ENCODE peak calls at places on chromosomes 6 and 20, in ten cellular contexts. S is lower leg skin, D is fibroblast of mammary gland, Z is cardiac muscle cell, X is colonic mucosa, Q is cardiac fibroblast, K is mammary epithelial cell, E is astrocyte, H is heart right ventricle, F is Peyer's patch. L is an unnamed sample.

GRCh38 chr20:1377984-1378742 is 14.7 kb downstream of the FKBP1A start:
- DNase-seq in S (no peak), D (peak), Z (no peak), X (no peak), Q (no peak), K (peak), E (peak), H (no peak), F (no peak), L (no peak)

GRCh38 chr6:130178692-130179091 is 44.1 kb downstream of the SAMD3 start:
- DNase-seq in S (no peak), D (peak), Z (peak), X (no peak), Q (peak), K (peak), E (peak), H (no peak), F (no peak), L (peak)

GRCh38 chr6:155100087-155100486 is 105.0 kb downstream of the TIAM2 start:
- DNase-seq in S (no peak), D (no peak), Z (no peak), X (no peak), Q (no peak), K (no peak), E (peak), H (peak), F (no peak), L (no peak)

GRCh38 chr6:155628315-155628714 is 172.7 kb upstream of the NOX3 start:
- DNase-seq in S (no peak), D (no peak), Z (no peak), X (no peak), Q (no peak), K (no peak), E (no peak), H (no peak), F (no peak), L (no peak)

GRCh38 chr20:48620486-48621255 is 207.1 kb downstream of the PREX1 start:
- DNase-seq in S (peak), D (peak), Z (peak), X (peak), Q (peak), K (peak), E (peak), H (peak), F (peak), L (peak)

GRCh38 chr6:72974276-72974675 is 251.0 kb downstream of the KHDC1L start:
- DNase-seq in S (no peak), D (no peak), Z (no peak), X (no peak), Q (no peak), K (no peak), E (no peak), H (no peak), F (no peak), L (no peak)

GRCh38 chr6:43933111-43933885 is 163.3 kb downstream of the VEGFA start:
- DNase-seq in S (peak), D (no peak), Z (no peak), X (no peak), Q (no peak), K (no peak), E (peak), H (no peak), F (no peak), L (no peak)

GRCh38 chr20:61516398-61517208 is 264.5 kb downstream of the CDH4 start:
- DNase-seq in S (no peak), D (peak), Z (no peak), X (no peak), Q (no peak), K (no peak), E (peak), H (peak), F (no peak), L (no peak)

GRCh38 chr6:137202078-137202477 is 17.1 kb downstream of the IFNGR1 start:
- DNase-seq in S (no peak), D (no peak), Z (no peak), X (no peak), Q (no peak), K (no peak), E (no peak), H (no peak), F (no peak), L (no peak)

GRCh38 chr6:16985484-16986284 is 116.2 kb upstream of the STMND1 start:
- DNase-seq in S (no peak), D (peak), Z (peak), X (no peak), Q (peak), K (peak), E (peak), H (no peak), F (no peak), L (peak)

GRCh38 chr6:131134950-131135243 is 370 bp upstream of the AKAP7 start:
- DNase-seq in S (no peak), D (no peak), Z (no peak), X (no peak), Q (no peak), K (no peak), E (no peak), H (no peak), F (no peak), L (no peak)

GRCh38 chr20:56924976-56925695 is 296.0 kb downstream of the TFAP2C start:
- DNase-seq in S (no peak), D (no peak), Z (no peak), X (no peak), Q (no peak), K (no peak), E (no peak), H (no peak), F (no peak), L (no peak)

GRCh38 chr6:11224252-11224965 is 8.1 kb downstream of the NEDD9 start:
- DNase-seq in S (no peak), D (peak), Z (peak), X (no peak), Q (no peak), K (no peak), E (peak), H (no peak), F (peak), L (peak)

GRCh38 chr6:116410945-116411623 is 40.3 kb downstream of the DSE start:
- DNase-seq in S (no peak), D (peak), Z (peak), X (no peak), Q (peak), K (peak), E (peak), H (peak), F (no peak), L (peak)

GRCh38 chr6:109015185-109015584 is 79.5 kb downstream of the SESN1 start:
- DNase-seq in S (no peak), D (no peak), Z (no peak), X (no peak), Q (no peak), K (peak), E (no peak), H (no peak), F (no peak), L (no peak)

GRCh38 chr6:168000198-168001036 is 2.9 kb downstream of the KIF25 start:
- DNase-seq in S (peak), D (no peak), Z (no peak), X (no peak), Q (no peak), K (no peak), E (no peak), H (no peak), F (no peak), L (no peak)

GRCh38 chr6:127484207-127484858 is 25.1 kb upstream of the KIAA0408 start:
- DNase-seq in S (no peak), D (peak), Z (peak), X (no peak), Q (peak), K (peak), E (peak), H (no peak), F (no peak), L (peak)

GRCh38 chr6:135117413-135117968 is 62.9 kb upstream of the HBS1L start:
- DNase-seq in S (no peak), D (no peak), Z (no peak), X (no peak), Q (no peak), K (no peak), E (no peak), H (no peak), F (no peak), L (no peak)

GRCh38 chr6:35044145-35044745 is 96.9 kb downstream of the TCP11 start:
- DNase-seq in S (peak), D (peak), Z (peak), X (peak), Q (peak), K (peak), E (no peak), H (no peak), F (no peak), L (peak)

GRCh38 chr20:15637971-15638754 is 935.1 kb downstream of the KIF16B start:
- DNase-seq in S (no peak), D (no peak), Z (no peak), X (no peak), Q (no peak), K (no peak), E (no peak), H (no peak), F (no peak), L (no peak)

GRCh38 chr6:127939442-127940066 is 38.7 kb upstream of the THEMIS start:
- DNase-seq in S (no peak), D (peak), Z (peak), X (no peak), Q (peak), K (no peak), E (no peak), H (no peak), F (no peak), L (peak)

GRCh38 chr20:38840053-38840893 is 34.8 kb downstream of the PPP1R16B start:
- DNase-seq in S (no peak), D (peak), Z (peak), X (no peak), Q (peak), K (no peak), E (peak), H (no peak), F (no peak), L (peak)

GRCh38 chr6:45949256-45949655 is 66.4 kb downstream of the CLIC5 start:
- DNase-seq in S (no peak), D (no peak), Z (no peak), X (no peak), Q (no peak), K (peak), E (peak), H (no peak), F (no peak), L (no peak)

GRCh38 chr20:50627747-50628146 is 63.6 kb downstream of the RIPOR3 start:
- DNase-seq in S (no peak), D (no peak), Z (no peak), X (no peak), Q (no peak), K (no peak), E (no peak), H (no peak), F (no peak), L (no peak)

GRCh38 chr20:50624351-50625016 is 66.9 kb downstream of the RIPOR3 start:
- DNase-seq in S (no peak), D (no peak), Z (no peak), X (no peak), Q (no peak), K (peak), E (no peak), H (no peak), F (no peak), L (no peak)

GRCh38 chr20:50628853-50629674 is 62.3 kb downstream of the RIPOR3 start:
- DNase-seq in S (no peak), D (no peak), Z (no peak), X (no peak), Q (no peak), K (no peak), E (no peak), H (no peak), F (no peak), L (no peak)

GRCh38 chr20:50628326-50628725 is 63.0 kb downstream of the RIPOR3 start:
- DNase-seq in S (no peak), D (no peak), Z (no peak), X (no peak), Q (no peak), K (no peak), E (no peak), H (no peak), F (no peak), L (no peak)

GRCh38 chr20:50625986-50626677 is 65.2 kb downstream of the RIPOR3 start:
- DNase-seq in S (no peak), D (peak), Z (peak), X (peak), Q (peak), K (no peak), E (no peak), H (peak), F (peak), L (peak)
- TF ChIP-seq CTCF in S (no peak), D (peak), Z (peak), X (peak), Q (peak), K (peak), E (peak), H (peak), F (peak), L (peak)

DNA sequence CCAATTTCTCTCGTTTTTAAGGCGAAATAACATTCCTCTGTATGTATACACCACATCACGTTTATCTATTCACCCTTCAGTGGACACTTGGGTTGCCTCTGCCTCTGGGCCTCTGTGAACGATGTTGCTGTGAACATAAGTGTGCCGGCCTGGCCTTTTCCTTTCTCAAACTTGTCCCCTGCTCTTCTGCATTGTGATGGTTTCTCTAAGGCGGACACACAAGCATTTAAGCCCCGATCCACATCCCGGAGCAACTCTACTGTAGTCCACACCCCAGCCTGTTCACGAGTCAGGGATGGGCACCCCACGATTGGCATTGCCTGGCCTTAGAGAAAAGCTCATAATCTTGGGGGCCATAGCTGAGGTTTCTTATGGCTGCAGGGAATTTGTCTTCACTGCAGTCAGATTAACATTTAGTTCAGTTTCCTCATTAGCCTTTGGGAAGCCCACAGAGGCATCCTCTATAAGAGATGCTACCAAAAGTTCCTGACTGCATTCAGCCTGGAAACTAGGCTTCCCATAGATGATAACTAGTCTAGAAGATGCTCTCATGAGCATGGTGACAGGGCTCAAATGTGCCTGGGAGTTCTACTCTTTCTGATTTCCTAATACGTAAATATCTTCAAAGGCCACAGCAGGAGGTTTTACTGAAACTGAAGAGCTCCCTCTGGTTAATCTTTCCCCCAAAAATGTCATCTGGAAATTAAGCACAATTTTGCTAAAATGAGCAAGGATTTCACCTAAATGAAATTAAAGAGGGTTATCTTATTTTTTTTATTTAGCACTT is 772 bp downstream of the ZC3H12D start:
- DNase-seq in S (no peak), D (no peak), Z (no peak), X (no peak), Q (no peak), K (no peak), E (no peak), H (no peak), F (no peak), L (no peak)
- H3K4me3 ChIP-seq in S (no peak), D (no peak), Z (no peak), X (peak), Q (no peak), K (no peak), E (no peak), H (no peak), F (peak), L (no peak)

DNA sequence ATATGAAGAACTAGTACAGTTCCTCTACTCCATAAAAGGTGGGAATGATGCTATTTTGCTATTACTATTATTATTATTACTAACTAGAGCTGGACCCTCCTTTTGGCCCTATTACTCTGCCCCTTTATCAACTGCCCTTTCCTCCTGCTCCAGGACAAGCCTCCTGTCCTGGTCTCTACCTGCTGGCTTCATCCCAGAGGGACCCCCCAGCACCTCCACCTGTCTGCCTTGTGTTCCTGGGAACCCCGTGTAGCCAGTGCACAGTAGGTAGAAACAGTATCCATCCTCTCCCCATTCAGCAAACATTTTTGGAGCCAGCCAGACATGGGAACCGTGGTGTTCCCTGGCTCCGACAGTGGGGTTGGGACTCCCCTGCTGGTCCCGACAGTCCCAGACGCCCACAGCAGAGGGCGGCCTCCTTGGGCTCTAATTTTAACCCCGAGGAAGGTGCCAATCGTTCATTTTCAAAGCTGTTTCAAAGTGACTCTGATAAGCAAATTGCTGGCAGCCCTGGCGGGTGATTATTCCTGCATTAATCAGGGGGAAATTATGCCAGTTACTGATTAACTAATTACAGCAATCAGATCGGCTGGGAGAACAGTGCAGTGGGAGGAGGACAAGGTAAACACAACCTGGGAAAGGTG is 44.2 kb upstream of the MDGA1 start:
- DNase-seq in S (no peak), D (no peak), Z (peak), X (peak), Q (peak), K (no peak), E (no peak), H (peak), F (peak), L (peak)
- TF ChIP-seq CTCF in S (no peak), D (no peak), Z (peak), X (no peak), Q (peak), K (peak), E (peak), H (peak), F (peak), L (peak)

GRCh38 chr20:44589522-44589921 is 7.1 kb downstream of the PKIG start:
- DNase-seq in S (no peak), D (no peak), Z (no peak), X (no peak), Q (no peak), K (no peak), E (peak), H (no peak), F (no peak), L (no peak)

GRCh38 chr20:44585042-44585968 is 2.9 kb downstream of the PKIG start:
- DNase-seq in S (no peak), D (no peak), Z (no peak), X (no peak), Q (no peak), K (no peak), E (no peak), H (no peak), F (no peak), L (no peak)

GRCh38 chr20:44584103-44584690 is 1.8 kb downstream of the PKIG start:
- DNase-seq in S (no peak), D (no peak), Z (no peak), X (no peak), Q (no peak), K (no peak), E (no peak), H (no peak), F (no peak), L (no peak)

GRCh38 chr20:44586289-44586911 is 4.0 kb downstream of the PKIG start:
- DNase-seq in S (no peak), D (no peak), Z (no peak), X (no peak), Q (no peak), K (no peak), E (peak), H (no peak), F (peak), L (no peak)

GRCh38 chr20:44586986-44587980 is 4.9 kb downstream of the PKIG start:
- DNase-seq in S (no peak), D (no peak), Z (no peak), X (no peak), Q (no peak), K (no peak), E (peak), H (no peak), F (no peak), L (no peak)
- H3K4me3 ChIP-seq in S (no peak), D (no peak), Z (no peak), X (no peak), Q (no peak), K (no peak), E (no peak), H (peak), F (no peak), L (no peak)

L was measured in fibroblast of pulmonary artery.